ENCODE peak calls at places on chromosome 4, in five cellular contexts. Y is A549, I is cardiac fibroblast, B is HFF-Myc, E is mammary epithelial cell. T is an unnamed sample.

GRCh38 chr4:113996599-113997177 is 17.2 kb upstream of the ARSJ start:
- DNase-seq in E (peak), Y (no peak), B (no peak), I (peak), T (peak)

GRCh38 chr4:56261027-56261426 is 126.3 kb downstream of the AASDH start:
- DNase-seq in Y (no peak), I (no peak), B (no peak), E (no peak), T (no peak)

GRCh38 chr4:20403846-20404245 is 152.1 kb downstream of the SLIT2 start:
- DNase-seq in B (no peak), Y (no peak), E (no peak), I (no peak), T (no peak)

GRCh38 chr4:26916195-26916594 is 55.6 kb downstream of the STIM2 start:
- DNase-seq in E (no peak), Y (no peak), B (no peak), I (peak), T (peak)

GRCh38 chr4:140099993-140100392 is 54.0 kb downstream of the MAML3 start:
- DNase-seq in Y (no peak), E (no peak), B (no peak), I (peak), T (peak)

GRCh38 chr4:98996056-98996941 is 778 bp downstream of the METAP1 start:
- DNase-seq in E (peak), B (peak), Y (peak), I (peak), T (peak)

GRCh38 chr4:111492501-111492900 is 652.8 kb upstream of the FAM241A start:
- DNase-seq in I (no peak), B (no peak), E (no peak), Y (no peak), T (no peak)

GRCh38 chr4:169037491-169037890 is 27.4 kb upstream of the CBR4 start:
- DNase-seq in B (no peak), I (no peak), E (no peak), Y (no peak), T (no peak)

GRCh38 chr4:178632415-178632814 is 1190.2 kb upstream of the AGA start:
- DNase-seq in B (no peak), Y (no peak), E (no peak), I (no peak), T (no peak)

GRCh38 chr4:145524535-145524934 is 42.9 kb downstream of the SMAD1 start:
- DNase-seq in E (no peak), Y (no peak), I (no peak), B (no peak), T (no peak)

GRCh38 chr4:14247767-14248166 is 620.2 kb upstream of the BOD1L1 start:
- DNase-seq in B (no peak), E (no peak), I (no peak), Y (no peak), T (no peak)

GRCh38 chr4:119725011-119725410 is 96.4 kb upstream of the PDE5A start:
- DNase-seq in Y (no peak), I (no peak), B (no peak), E (no peak), T (no peak)

GRCh38 chr4:94635172-94635571 is 122.6 kb upstream of the BMPR1B start:
- DNase-seq in I (peak), B (no peak), E (peak), Y (no peak), T (peak)

GRCh38 chr4:139559692-139560091 is 3.7 kb upstream of the SETD7 start:
- DNase-seq in B (no peak), I (no peak), Y (no peak), E (no peak), T (no peak)

GRCh38 chr4:28639747-28640146 is 1779.1 kb downstream of the STIM2 start:
- DNase-seq in I (no peak), B (no peak), Y (no peak), E (peak), T (no peak)

GRCh38 chr4:88458091-88458740 is 1.3 kb downstream of the HERC5 start:
- DNase-seq in Y (no peak), E (no peak), B (no peak), I (peak), T (no peak)

GRCh38 chr4:99180367-99181169 is 36.5 kb upstream of the ADH4 start:
- DNase-seq in Y (no peak), E (peak), I (peak), B (peak), T (peak)

GRCh38 chr4:52715914-52716313 is 35.3 kb downstream of the ERVMER34-1 start:
- DNase-seq in I (no peak), B (no peak), Y (no peak), E (no peak), T (no peak)

GRCh38 chr4:52713456-52713937 is 37.7 kb downstream of the ERVMER34-1 start:
- DNase-seq in E (no peak), I (no peak), Y (no peak), B (no peak), T (peak)

GRCh38 chr4:52712991-52713275 is 38.3 kb downstream of the ERVMER34-1 start:
- DNase-seq in Y (no peak), B (no peak), E (no peak), I (no peak), T (no peak)

GRCh38 chr4:52715255-52715897 is 35.8 kb downstream of the ERVMER34-1 start:
- DNase-seq in B (no peak), I (no peak), Y (no peak), E (no peak), T (no peak)

GRCh38 chr4:52714597-52715254 is 36.5 kb downstream of the ERVMER34-1 start:
- DNase-seq in B (no peak), Y (no peak), I (no peak), E (no peak), T (peak)
- H3K4me3 ChIP-seq in B (peak), Y (no peak), I (no peak), E (no peak), T (no peak)

GRCh38 chr4:86223472-86223871 is 136.4 kb downstream of the MAPK10 start:
- DNase-seq in Y (no peak), B (peak), I (peak), E (peak), T (no peak)
- TF ChIP-seq CTCF in Y (peak), B (peak), I (peak), E (peak), T (peak)

DNA sequence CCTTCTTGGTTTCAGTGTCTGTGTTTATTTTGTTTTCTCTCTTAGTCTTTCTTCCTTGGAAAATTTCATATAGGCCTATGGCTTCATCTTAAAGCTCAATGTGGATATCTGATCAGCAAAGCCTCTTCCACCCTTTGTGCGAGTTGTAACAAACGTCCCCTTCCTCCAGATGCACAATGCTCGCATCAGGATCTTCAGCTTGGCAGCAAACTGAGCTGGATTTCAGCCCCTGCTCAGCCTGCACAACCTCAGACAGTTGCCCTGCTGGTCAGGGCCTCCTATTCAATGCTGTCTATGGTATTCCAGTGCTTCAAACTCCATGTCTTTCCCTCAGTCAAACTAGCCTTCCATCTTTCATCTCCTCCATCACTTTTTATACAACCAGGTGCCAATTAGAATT is 309.4 kb downstream of the ARHGAP24 start:
- DNase-seq in Y (no peak), E (no peak), I (peak), B (no peak), T (peak)
- H3K4me3 ChIP-seq in Y (no peak), E (no peak), I (no peak), B (no peak), T (no peak)

GRCh38 chr4:83993774-83994173 is 457.9 kb downstream of the GPAT3 start:
- DNase-seq in B (no peak), I (no peak), Y (no peak), E (no peak), T (peak)

DNA sequence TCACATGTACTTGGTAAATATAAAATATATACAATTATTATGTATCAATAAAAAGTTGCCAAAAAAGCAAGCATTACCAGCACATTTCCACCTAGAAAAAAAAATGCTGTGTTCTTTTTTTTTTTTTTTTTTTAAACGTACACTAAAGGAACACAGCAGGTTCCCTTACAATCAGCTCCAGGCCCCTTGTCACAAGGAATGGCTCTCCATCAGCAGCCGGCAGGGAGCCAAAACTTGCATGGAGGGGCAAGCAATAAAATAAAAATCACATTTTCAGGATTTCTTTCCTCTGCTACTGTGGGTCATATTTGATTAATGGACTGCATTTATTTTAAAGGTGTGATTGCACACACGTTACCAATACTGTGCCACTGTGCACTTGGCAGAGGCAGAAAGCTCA is 460.3 kb downstream of the GPAT3 start:
- DNase-seq in B (no peak), Y (no peak), E (no peak), I (no peak), T (no peak)
- TF ChIP-seq CTCF in B (no peak), Y (no peak), E (no peak), I (no peak), T (no peak)

GRCh38 chr4:152700151-152700550 is 20.4 kb upstream of the TMEM154 start:
- DNase-seq in I (no peak), Y (no peak), B (no peak), E (peak), T (no peak)
- H3K4me3 ChIP-seq in I (no peak), Y (no peak), B (no peak), E (no peak), T (no peak)

T was measured in foreskin fibroblast.